ENCODE peak calls at places on chromosome 12, in four cellular contexts. D is GM06990, T is uterus, C is left lung. A is an unnamed sample.

GRCh38 chr12:11016937-11017336 is 5.5 kb downstream of the TAS2R19 start:
- DNase-seq in T (no peak), C (no peak), D (no peak), A (no peak)

GRCh38 chr12:115828151-115828550 is 449.3 kb downstream of the MED13L start:
- DNase-seq in C (no peak), D (no peak), T (no peak), A (no peak)

GRCh38 chr12:7108928-7109920 is at the start of gene C1RL:
- DNase-seq in D (peak), C (peak), T (peak), A (peak)

GRCh38 chr12:103850429-103850828 is 9.4 kb upstream of the NT5DC3 start:
- DNase-seq in C (no peak), T (no peak), D (no peak), A (no peak)

GRCh38 chr12:51972849-51973273 is 21.4 kb downstream of the ACVR1B start:
- DNase-seq in T (peak), D (no peak), C (peak), A (peak)

GRCh38 chr12:119227292-119227691 is 48.6 kb downstream of the HSPB8 start:
- DNase-seq in C (no peak), D (no peak), T (no peak), A (no peak)

GRCh38 chr12:98592825-98593322 is 612 bp upstream of the SLC25A3 start:
- DNase-seq in T (no peak), C (no peak), D (no peak), A (no peak)

GRCh38 chr12:25518512-25518911 is 34.6 kb downstream of the LMNTD1 start:
- DNase-seq in T (no peak), D (no peak), C (no peak), A (no peak)

GRCh38 chr12:62977419-62977818 is 42.5 kb upstream of the PPM1H start:
- DNase-seq in D (no peak), C (no peak), T (no peak), A (no peak)

GRCh38 chr12:111393700-111394275 is 11.9 kb upstream of the SH2B3 start:
- DNase-seq in T (no peak), C (peak), D (no peak), A (peak)

GRCh38 chr12:58557156-58557555 is 363.1 kb downstream of the LRIG3 start:
- DNase-seq in T (no peak), C (no peak), D (no peak), A (no peak)

DNA sequence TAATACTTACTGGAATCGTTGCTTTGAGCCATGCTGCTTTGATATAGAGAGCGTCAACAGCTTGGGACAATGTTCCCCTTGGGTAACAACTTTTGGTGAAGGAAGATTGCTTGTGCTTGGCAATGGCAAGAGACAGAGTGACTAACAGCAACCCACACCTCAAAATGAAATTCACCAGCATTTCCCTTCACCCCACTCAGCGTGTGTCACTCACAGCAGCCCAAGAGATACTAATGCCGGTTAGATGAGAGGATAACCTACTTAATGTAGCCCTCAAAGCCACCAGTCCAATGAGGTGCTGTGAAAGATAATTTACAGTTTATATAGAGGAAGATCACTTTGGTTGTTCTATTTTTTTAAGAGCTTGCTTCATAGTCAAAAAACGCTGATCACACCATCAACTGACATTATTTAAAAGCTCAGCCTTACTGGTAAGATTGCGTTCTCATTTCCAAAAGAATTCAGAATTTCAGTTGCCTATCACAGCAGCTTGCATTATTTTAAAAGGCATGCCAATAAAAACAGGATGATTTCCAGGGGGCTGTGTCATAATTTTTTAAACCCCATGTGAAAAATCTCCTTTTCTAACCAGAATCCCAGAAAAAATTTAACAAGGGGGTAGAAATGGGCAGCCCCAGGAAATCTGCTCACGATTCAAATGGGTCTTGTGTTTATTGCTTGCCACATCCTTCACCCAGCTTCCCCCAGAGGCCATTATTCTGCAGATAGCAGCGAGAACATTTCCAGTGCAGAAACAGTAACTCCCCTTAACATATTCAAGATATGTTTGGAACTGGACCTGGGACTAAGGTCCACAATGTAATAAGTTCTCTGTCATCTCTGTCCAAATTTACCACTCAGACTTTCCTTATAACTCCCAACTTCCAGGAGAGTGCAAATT is at the start of gene IL26:
- DNase-seq in T (no peak), D (no peak), C (no peak), A (no peak)
- H3K4me3 ChIP-seq in T (no peak), D (no peak), C (no peak), A (no peak)

GRCh38 chr12:4274960-4275868 is 1.7 kb downstream of the CCND2 start:
- DNase-seq in D (peak), C (no peak), T (peak), A (no peak)
- H3K4me3 ChIP-seq in D (peak), C (peak), T (peak), A (peak)

DNA sequence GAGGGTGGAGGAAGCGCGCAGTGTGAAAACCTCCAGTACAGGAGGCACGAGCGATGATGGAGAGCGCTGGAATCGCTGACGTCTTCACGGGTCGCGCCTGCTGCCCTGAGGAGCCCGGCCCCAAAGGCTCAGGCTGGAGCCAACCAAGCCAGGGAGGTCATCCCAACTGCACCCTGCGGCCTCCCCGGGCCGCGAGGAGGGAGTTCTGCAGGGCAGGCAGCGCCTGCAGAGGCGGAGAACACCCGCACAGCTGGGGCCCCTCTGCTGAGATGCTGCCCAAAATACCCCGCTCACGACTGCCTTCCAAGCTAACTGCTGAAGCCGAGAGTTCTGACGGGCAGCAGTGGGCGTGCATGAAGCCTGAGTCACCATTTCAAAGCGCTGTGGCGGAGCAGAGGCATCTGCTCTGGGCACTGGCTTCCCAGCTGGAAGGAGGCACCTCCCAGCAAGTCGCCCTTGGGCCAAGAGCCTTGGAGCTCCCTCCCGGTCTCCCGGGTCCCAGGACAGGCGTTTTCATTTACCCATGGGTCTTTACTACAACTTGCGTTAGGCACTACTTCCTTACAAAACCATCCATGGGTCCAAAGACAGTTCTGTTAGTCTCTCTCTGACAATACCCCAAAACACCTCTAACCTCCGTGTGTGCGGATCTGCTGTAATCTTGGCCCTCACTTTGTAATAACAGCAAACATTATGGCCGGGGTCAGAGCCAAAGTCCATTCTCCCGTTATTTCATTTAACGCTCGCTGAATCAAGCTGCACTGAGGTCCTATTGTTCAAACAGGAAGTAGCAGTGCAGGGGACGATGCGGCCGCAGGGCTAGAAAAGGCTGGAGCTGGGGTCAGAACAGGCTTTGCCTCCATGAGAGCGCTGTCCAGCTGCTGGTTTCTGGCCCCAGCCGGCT is 60.1 kb upstream of the RIMBP2 start:
- DNase-seq in T (peak), C (peak), D (no peak), A (peak)
- H3K4me3 ChIP-seq in T (peak), C (no peak), D (peak), A (no peak)

GRCh38 chr12:124391340-124392261 is 96.7 kb downstream of the RFLNA start:
- DNase-seq in D (peak), C (peak), T (no peak), A (peak)
- H3K4me3 ChIP-seq in D (peak), C (no peak), T (no peak), A (no peak)

DNA sequence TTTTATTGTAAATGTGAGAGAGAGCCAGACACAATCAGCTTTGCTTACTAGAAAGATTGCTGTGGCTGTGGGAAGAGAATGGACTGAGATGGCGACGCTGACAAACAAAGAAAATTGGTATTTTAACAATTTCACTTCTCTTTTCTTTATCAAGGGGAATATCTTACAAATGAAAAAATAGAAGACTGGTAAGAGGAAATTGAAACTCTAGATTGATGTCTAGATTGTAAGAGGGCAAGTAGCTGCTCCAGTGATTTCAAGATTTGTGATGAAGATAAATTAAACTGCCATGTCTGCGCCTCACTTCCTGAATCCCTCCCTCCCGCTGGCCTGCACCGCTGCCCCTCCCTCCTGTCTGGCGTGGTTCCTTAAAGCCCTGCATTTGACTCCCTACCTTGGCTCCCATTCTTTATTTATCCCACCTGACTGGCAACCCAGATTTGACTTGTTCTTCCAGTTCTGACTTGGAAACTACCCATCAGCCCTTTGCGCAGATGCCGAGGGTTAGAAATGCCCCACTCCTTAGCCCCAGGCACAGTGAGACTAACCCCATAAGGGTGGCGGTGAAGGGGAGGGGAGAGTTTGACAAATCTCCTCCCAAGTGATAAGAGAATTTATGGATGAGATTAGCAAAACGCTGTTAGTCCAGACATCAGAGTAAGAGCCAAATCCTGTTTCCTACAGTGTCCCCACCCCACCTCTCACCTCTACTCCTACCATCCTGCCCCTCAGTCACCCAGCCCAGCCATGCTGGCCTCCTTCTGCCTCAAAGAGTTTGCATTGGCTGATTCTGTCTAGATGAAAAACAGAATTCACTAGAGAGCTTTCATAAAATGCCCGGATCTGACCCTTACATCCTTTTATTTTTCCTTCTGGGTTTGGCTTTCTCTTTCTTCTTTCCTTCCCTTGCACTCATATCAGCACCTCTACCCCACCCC is 125.3 kb upstream of the ATF7IP start:
- DNase-seq in C (no peak), D (peak), T (no peak), A (no peak)
- H3K4me3 ChIP-seq in C (no peak), D (peak), T (no peak), A (no peak)

GRCh38 chr12:122097641-122098364 is 19.2 kb downstream of the MLXIP start:
- DNase-seq in D (no peak), T (no peak), C (peak), A (no peak)
- H3K4me3 ChIP-seq in D (no peak), T (no peak), C (no peak), A (no peak)

GRCh38 chr12:27823038-27823437 is 43.0 kb upstream of the MANSC4 start:
- DNase-seq in D (no peak), T (no peak), C (no peak), A (no peak)
- H3K4me3 ChIP-seq in D (peak), T (no peak), C (no peak), A (no peak)

DNA sequence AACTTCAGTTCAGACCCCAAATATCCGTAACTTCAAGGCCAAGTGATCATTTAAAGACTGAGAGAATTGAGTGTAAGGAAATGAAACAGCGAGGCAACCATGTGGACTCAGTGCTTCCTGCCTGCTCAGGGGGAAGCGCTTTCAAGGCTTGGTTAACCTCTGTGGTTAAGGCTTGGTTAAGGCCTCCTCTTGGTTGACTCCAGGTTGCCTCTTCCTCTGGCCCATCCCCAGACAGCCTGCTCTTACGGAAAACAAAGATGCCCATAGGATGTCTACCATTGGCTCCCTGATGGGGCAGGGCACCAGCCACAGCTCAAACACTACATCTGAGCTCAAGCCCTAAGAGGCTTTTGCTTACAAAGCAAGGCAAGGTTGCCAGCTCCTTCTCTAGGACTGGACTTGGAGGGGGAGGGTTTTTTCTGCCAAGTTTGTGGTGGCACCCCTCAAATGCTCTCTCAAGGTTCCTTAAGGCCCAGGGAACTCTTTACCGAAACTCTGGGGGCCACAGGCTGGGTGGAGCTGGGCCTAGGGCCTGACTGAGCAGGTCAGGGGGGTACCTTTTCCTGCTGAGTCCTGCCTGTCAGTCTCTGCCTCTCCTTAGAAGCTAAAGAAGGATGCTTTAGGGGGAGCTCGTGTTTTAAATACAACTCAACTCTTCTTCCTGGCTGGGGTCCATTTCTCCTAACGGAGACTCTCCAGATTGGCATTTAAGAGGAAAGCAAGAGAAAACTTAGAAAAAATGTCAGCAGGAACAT is 13.7 kb downstream of the COL2A1 start:
- DNase-seq in T (no peak), D (peak), C (no peak), A (no peak)
- H3K4me3 ChIP-seq in T (no peak), D (no peak), C (no peak), A (no peak)

GRCh38 chr12:48106574-48107251 is 834 bp upstream of the SENP1 start:
- DNase-seq in D (no peak), T (no peak), C (no peak), A (no peak)

GRCh38 chr12:48105321-48105866 is 485 bp downstream of the SENP1 start:
- DNase-seq in T (no peak), C (no peak), D (no peak), A (peak)

GRCh38 chr12:48109424-48109823 is 3.5 kb upstream of the SENP1 start:
- DNase-seq in C (no peak), D (no peak), T (no peak), A (no peak)

GRCh38 chr12:48105867-48106563 is at the start of gene SENP1:
- DNase-seq in D (peak), C (peak), T (peak), A (peak)

DNA sequence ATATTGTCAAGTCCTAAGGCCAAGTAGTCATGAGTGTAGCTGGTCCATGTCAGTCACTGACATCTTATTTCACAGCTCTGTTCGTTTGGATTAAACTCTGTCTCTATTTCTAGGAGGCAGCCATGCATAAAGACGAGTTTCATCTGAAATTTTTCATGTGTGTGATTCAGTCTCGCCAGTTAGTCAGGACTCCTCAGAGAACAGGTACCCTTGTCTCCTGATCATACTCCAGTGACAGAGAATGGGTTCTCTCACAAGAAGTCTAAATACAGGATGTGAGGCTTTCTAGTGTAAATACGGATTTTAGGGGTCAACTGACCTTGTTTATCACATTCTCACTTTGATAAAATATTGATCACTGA is 1.4 kb upstream of the SENP1 start:
- DNase-seq in D (no peak), T (no peak), C (no peak), A (no peak)
- H3K4me3 ChIP-seq in D (peak), T (no peak), C (no peak), A (no peak)

GRCh38 chr12:14949631-14950030 is 11.3 kb upstream of the ERP27 start:
- DNase-seq in T (no peak), D (no peak), C (no peak), A (no peak)
- H3K4me3 ChIP-seq in T (no peak), D (no peak), C (no peak), A (no peak)